ENCODE peak calls at places on chromosomes 2 and 18, in seven cellular contexts. F, M, K, B, W, I and T are unnamed samples.
A peak's percentile ranks its signal among the peaks of the same experiment; 100 is the strongest.

GRCh38 chr2:219286436-219287115 is 7.4 kb downstream of the DNAJB2 start:
- DNase-seq in M (peak; percentile 65), F (no peak), B (no peak), I (no peak), K (no peak), W (no peak), T (no peak)

GRCh38 chr18:47968721-47969120 is 38.3 kb upstream of the SMAD2 start:
- DNase-seq in W (no peak), I (no peak), B (no peak), M (no peak), F (no peak), K (no peak), T (no peak)

GRCh38 chr2:220219371-220219770 is 591.9 kb downstream of the SLC4A3 start:
- DNase-seq in K (no peak), I (no peak), B (no peak), F (no peak), M (no peak), W (no peak), T (peak; percentile 8)

GRCh38 chr18:12842459-12843380 is 41.3 kb downstream of the PTPN2 start:
- DNase-seq in I (no peak), M (no peak), B (no peak), K (no peak), F (no peak), W (no peak), T (no peak)

GRCh38 chr2:230614040-230614439 is 98.6 kb upstream of the CAB39 start:
- DNase-seq in F (no peak), M (no peak), K (no peak), W (no peak), I (no peak), B (no peak), T (no peak)

GRCh38 chr18:39571511-39571910 is 2005.9 kb upstream of the CELF4 start:
- DNase-seq in F (no peak), B (no peak), I (peak; percentile 10), K (peak; percentile 1), W (no peak), M (peak; percentile 49), T (peak; percentile 57)

GRCh38 chr2:143231257-143231650 is 102.0 kb downstream of the ARHGAP15 start:
- DNase-seq in M (peak; percentile 2), W (no peak), I (no peak), F (no peak), B (no peak), K (no peak), T (no peak)

GRCh38 chr2:240391111-240392051 is 44.1 kb upstream of the GPC1 start:
- DNase-seq in B (no peak), M (no peak), I (no peak), F (no peak), W (no peak), K (no peak), T (no peak)

GRCh38 chr2:37797081-37797480 is 125.6 kb upstream of the CDC42EP3 start:
- DNase-seq in B (no peak), F (no peak), M (peak; percentile 56), W (no peak), K (no peak), I (no peak), T (no peak)

GRCh38 chr2:120853294-120854013 is 117.8 kb downstream of the GLI2 start:
- DNase-seq in B (no peak), F (no peak), W (no peak), M (no peak), I (no peak), K (no peak), T (no peak)

GRCh38 chr18:9191658-9192256 is 55.2 kb downstream of the ANKRD12 start:
- DNase-seq in W (no peak), M (no peak), I (no peak), F (no peak), B (no peak), K (no peak), T (no peak)

GRCh38 chr2:44075536-44075935 is 79.7 kb upstream of the LRPPRC start:
- DNase-seq in M (peak; percentile 83), W (peak; percentile 12), K (no peak), B (no peak), F (no peak), I (peak; percentile 30), T (peak; percentile 19)

GRCh38 chr2:2333076-2333475 is 2.0 kb upstream of the MYT1L start:
- DNase-seq in I (no peak), M (no peak), W (peak; percentile 80), B (no peak), F (no peak), K (no peak), T (no peak)

GRCh38 chr2:1707771-1708351 is 36.5 kb downstream of the PXDN start:
- DNase-seq in W (peak; percentile 81), B (no peak), F (no peak), M (peak; percentile 90), I (no peak), K (no peak), T (no peak)

GRCh38 chr2:156339110-156339847 is 6.8 kb upstream of the NR4A2 start:
- DNase-seq in F (no peak), K (no peak), I (no peak), M (no peak), B (no peak), W (peak; percentile 41), T (peak; percentile 74)

GRCh38 chr2:12288048-12288447 is 428.7 kb upstream of the TRIB2 start:
- DNase-seq in M (no peak), K (no peak), F (no peak), B (no peak), I (no peak), W (no peak), T (no peak)

GRCh38 chr2:46893231-46893943 is 22.2 kb downstream of the MCFD2 start:
- DNase-seq in W (peak; percentile 2), B (no peak), K (no peak), I (no peak), M (peak; percentile 57), F (no peak), T (peak; percentile 53)

GRCh38 chr2:195836002-195836401 is 179.0 kb downstream of the SLC39A10 start:
- DNase-seq in F (no peak), M (no peak), I (no peak), W (no peak), K (no peak), B (no peak), T (no peak)

GRCh38 chr2:176152350-176153181 is 1.2 kb downstream of the HOXD4 start:
- DNase-seq in K (no peak), W (no peak), I (no peak), B (no peak), M (no peak), F (no peak), T (peak; percentile 45)

GRCh38 chr2:26892133-26892532 is 44.2 kb downstream of the DPYSL5 start:
- DNase-seq in B (no peak), I (no peak), M (no peak), W (no peak), K (no peak), F (no peak), T (peak; percentile 9)

GRCh38 chr2:170307052-170307451 is 129.1 kb downstream of the MYO3B start:
- DNase-seq in M (no peak), K (no peak), F (no peak), I (peak; percentile 19), W (no peak), B (no peak), T (peak; percentile 75)

GRCh38 chr2:39265315-39265714 is 21.5 kb upstream of the CDKL4 start:
- DNase-seq in I (no peak), K (no peak), B (peak; percentile 16), M (no peak), F (no peak), W (peak; percentile 48), T (no peak)

GRCh38 chr2:122319551-122320132 is 564.2 kb downstream of the TSN start:
- DNase-seq in F (no peak), M (no peak), I (no peak), B (no peak), W (no peak), K (no peak), T (no peak)

GRCh38 chr2:161956751-161957150 is 117.3 kb downstream of the DPP4 start:
- DNase-seq in I (no peak), B (no peak), F (no peak), W (no peak), K (no peak), M (no peak), T (peak; percentile 83)

GRCh38 chr2:70978388-70979357 is at the start of gene ANKRD53:
- DNase-seq in F (no peak), B (no peak), W (peak; percentile 18), M (peak; percentile 45), K (no peak), I (no peak), T (no peak)

GRCh38 chr18:42242758-42243157 is 287.7 kb downstream of the PIK3C3 start:
- DNase-seq in W (no peak), I (peak; percentile 60), F (no peak), B (no peak), K (no peak), M (no peak), T (no peak)